ENCODE peak calls at places on chromosomes 5 and 9, in four cellular contexts. W, P, G and K are unnamed samples.

GRCh38 chr5:28807230-28807629 is 1768.8 kb upstream of the CDH9 start:
- DNase-seq in P (peak; percentile 22), G (no peak), W (no peak), K (no peak)

GRCh38 chr9:78130004-78130403 is 98.4 kb upstream of the GNAQ start:
- DNase-seq in W (no peak), G (no peak), P (peak; percentile 26), K (no peak)

GRCh38 chr5:50767588-50767987 is 101.2 kb downstream of the PARP8 start:
- DNase-seq in P (peak; percentile 35), W (no peak), G (no peak), K (no peak)

GRCh38 chr5:137342764-137343163 is 156.4 kb downstream of the SPOCK1 start:
- DNase-seq in W (no peak), G (no peak), P (peak; percentile 9), K (no peak)

GRCh38 chr9:129569506-129570449 is 51.1 kb downstream of the C9orf50 start:
- DNase-seq in W (no peak), G (no peak), P (no peak), K (no peak)

GRCh38 chr9:98049668-98050067 is 6.9 kb upstream of the NANS start:
- DNase-seq in P (no peak), W (no peak), G (no peak), K (no peak)

GRCh38 chr9:34267660-34268059 is 61.4 kb downstream of the KIF24 start:
- DNase-seq in P (no peak), G (no peak), W (no peak), K (no peak)

GRCh38 chr5:96259211-96259772 is 173.8 kb downstream of the PCSK1 start:
- DNase-seq in G (no peak), W (no peak), P (no peak), K (no peak)

GRCh38 chr9:117400131-117400530 is 14.7 kb downstream of the ASTN2 start:
- DNase-seq in G (no peak), P (no peak), W (no peak), K (no peak)

GRCh38 chr5:177432143-177432904 is 5.8 kb downstream of the GRK6 start:
- DNase-seq in W (no peak), P (no peak), G (no peak), K (no peak)

GRCh38 chr5:173245319-173246134 is 10.5 kb upstream of the NKX2-5 start:
- DNase-seq in W (no peak), G (no peak), P (no peak), K (no peak)